ENCODE peak calls at places on chromosomes 7 and 10, in four cellular contexts. P is glutamatergic neuron, O is endothelial cell, E is NB4. J is an unnamed sample.

GRCh38 chr10:82942572-82943091 is 1067.6 kb downstream of the NRG3 start:
- DNase-seq in P (no peak), O (no peak), E (peak; percentile 11), J (no peak)

GRCh38 chr10:48467669-48468068 is 137.2 kb downstream of the ARHGAP22 start:
- DNase-seq in P (no peak), O (no peak), E (no peak), J (no peak)

GRCh38 chr7:140674899-140675701 is 2.4 kb downstream of the ADCK2 start:
- DNase-seq in P (no peak), O (peak; percentile 44), E (peak; percentile 81), J (no peak)

GRCh38 chr7:262251-262572 is 27.8 kb upstream of the FOXL3 start:
- DNase-seq in P (peak; percentile 14), O (no peak), E (no peak), J (no peak)

GRCh38 chr7:56079450-56080185 is 13.1 kb downstream of the PHKG1 start:
- DNase-seq in P (peak; percentile 32), O (peak; percentile 55), E (no peak), J (no peak)

GRCh38 chr10:634256-634655 is 55.2 kb downstream of the DIP2C start:
- DNase-seq in P (no peak), O (no peak), E (no peak), J (no peak)

GRCh38 chr10:8280946-8281345 is 226.5 kb downstream of the GATA3 start:
- DNase-seq in P (no peak), O (no peak), E (no peak), J (no peak)

GRCh38 chr7:19413444-19413965 is 268.3 kb upstream of the FERD3L start:
- DNase-seq in P (no peak), O (no peak), E (no peak), J (no peak)

GRCh38 chr7:47873767-47874166 is 74.5 kb downstream of the PKD1L1 start:
- DNase-seq in P (no peak), O (no peak), E (no peak), J (no peak)

GRCh38 chr7:112176693-112177415 is 29.3 kb downstream of the DOCK4 start:
- DNase-seq in P (no peak), O (no peak), E (no peak), J (no peak)

GRCh38 chr10:119634219-119634544 is 17.0 kb upstream of the BAG3 start:
- DNase-seq in P (no peak), O (no peak), E (peak; percentile 67), J (no peak)

GRCh38 chr10:30502266-30503058 is 68.5 kb downstream of the MAP3K8 start:
- DNase-seq in P (no peak), O (no peak), E (peak; percentile 75), J (peak; percentile 42)

J was measured in GM13977.